ENCODE peak calls at places on chromosomes 3 and 15, in seven cellular contexts. Y, G, W, D, U, V and C are unnamed samples.

GRCh38 chr3:129892857-129893615 is 475 bp downstream of the TMCC1 start:
- DNase-seq in Y (peak), G (peak), W (peak), D (no peak), U (peak), V (peak), C (no peak)

GRCh38 chr3:183295211-183295610 is 42.2 kb downstream of the B3GNT5 start:
- DNase-seq in Y (no peak), G (no peak), W (no peak), D (no peak), U (no peak), V (no peak), C (peak)

GRCh38 chr3:171640520-171641412 is 169.5 kb downstream of the PLD1 start:
- DNase-seq in Y (no peak), G (no peak), W (no peak), D (no peak), U (no peak), V (no peak), C (peak)

GRCh38 chr3:151926956-151927355 is 53.5 kb downstream of the SUCNR1 start:
- DNase-seq in Y (no peak), G (no peak), W (no peak), D (no peak), U (no peak), V (no peak), C (peak)

GRCh38 chr15:62979252-62979651 is 63.3 kb upstream of the TPM1 start:
- DNase-seq in Y (no peak), G (no peak), W (no peak), D (no peak), U (no peak), V (no peak), C (no peak)

GRCh38 chr15:35181538-35181937 is 96.4 kb upstream of the NANOGP8 start:
- DNase-seq in Y (no peak), G (no peak), W (no peak), D (no peak), U (no peak), V (peak), C (peak)

GRCh38 chr15:48556159-48556897 is 89.2 kb downstream of the FBN1 start:
- DNase-seq in Y (no peak), G (no peak), W (no peak), D (no peak), U (no peak), V (no peak), C (no peak)

GRCh38 chr3:36893137-36893557 is 51.7 kb downstream of the TRANK1 start:
- DNase-seq in Y (no peak), G (no peak), W (no peak), D (no peak), U (no peak), V (no peak), C (peak)

GRCh38 chr15:65790692-65791334 is 1.3 kb downstream of the DENND4A start:
- DNase-seq in Y (no peak), G (peak), W (no peak), D (peak), U (no peak), V (peak), C (peak)

GRCh38 chr3:32913790-32914446 is 37.5 kb upstream of the CCR4 start:
- DNase-seq in Y (no peak), G (no peak), W (no peak), D (no peak), U (no peak), V (no peak), C (peak)

GRCh38 chr3:191141728-191142127 is 57.3 kb upstream of the OSTN start:
- DNase-seq in Y (no peak), G (no peak), W (no peak), D (no peak), U (no peak), V (no peak), C (peak)